ENCODE peak calls at places on chromosomes 16 and 17, in four cellular contexts. E is breast epithelium, W is uterus, Z is ovary. M is an unnamed sample.
A peak's percentile ranks its signal among the peaks of the same experiment; 100 is the strongest.

GRCh38 chr16:27543801-27544200 is 5.9 kb downstream of the GTF3C1 start:
- DNase-seq in E (no peak), Z (no peak), W (no peak), M (no peak)

GRCh38 chr16:88836791-88837190 is 20.0 kb downstream of the GALNS start:
- DNase-seq in Z (no peak), W (no peak), E (no peak), M (no peak)

GRCh38 chr16:85853641-85854545 is 45.1 kb upstream of the IRF8 start:
- DNase-seq in Z (no peak), W (no peak), E (no peak), M (no peak)

GRCh38 chr17:66115246-66115645 is 76.7 kb downstream of the CEP112 start:
- DNase-seq in E (no peak), Z (no peak), W (no peak), M (no peak)

GRCh38 chr17:12342609-12343248 is 322.1 kb downstream of the MAP2K4 start:
- DNase-seq in Z (no peak), W (peak; percentile 46), E (no peak), M (no peak)

GRCh38 chr17:76585649-76586593 is at the start of gene ST6GALNAC2:
- DNase-seq in W (peak; percentile 36), E (peak; percentile 70), Z (peak; percentile 42), M (peak; percentile 73)

GRCh38 chr17:76793775-76794174 is 55.9 kb downstream of the MFSD11 start:
- DNase-seq in W (no peak), Z (no peak), E (no peak), M (no peak)

GRCh38 chr17:4880850-4881249 is 18.5 kb upstream of the C17orf107 start:
- DNase-seq in Z (no peak), E (no peak), W (no peak), M (no peak)

GRCh38 chr17:146546-146945 is 9.2 kb downstream of the SCGB1C2 start:
- DNase-seq in W (peak; percentile 8), E (no peak), Z (peak; percentile 6), M (no peak)

GRCh38 chr17:78329263-78330059 is 30.4 kb downstream of the SOCS3 start:
- DNase-seq in E (no peak), Z (peak; percentile 40), W (no peak), M (no peak)

GRCh38 chr17:65254166-65254565 is 117.0 kb downstream of the RGS9 start:
- DNase-seq in Z (no peak), W (no peak), E (no peak), M (no peak)

GRCh38 chr16:87657621-87658192 is 55.4 kb downstream of the JPH3 start:
- DNase-seq in E (no peak), W (no peak), Z (no peak), M (no peak)

GRCh38 chr17:70655179-70655578 is 485.8 kb downstream of the KCNJ2 start:
- DNase-seq in E (no peak), Z (no peak), W (no peak), M (no peak)

GRCh38 chr17:72069744-72070143 is 51.1 kb upstream of the SOX9 start:
- DNase-seq in E (no peak), W (no peak), Z (no peak), M (no peak)

GRCh38 chr16:53922067-53922804 is 218.3 kb downstream of the FTO start:
- DNase-seq in W (no peak), E (no peak), Z (no peak), M (no peak)

GRCh38 chr17:1626333-1626732 is 2.3 kb downstream of the SLC43A2 start:
- DNase-seq in W (no peak), E (no peak), Z (no peak), M (no peak)

GRCh38 chr16:8905168-8905762 is 23.1 kb downstream of the LITAFD start:
- DNase-seq in W (no peak), Z (no peak), E (no peak), M (no peak)

GRCh38 chr16:89303604-89304003 is 86.1 kb downstream of the ZNF778 start:
- DNase-seq in W (no peak), Z (no peak), E (no peak), M (no peak)

GRCh38 chr16:49330562-49331201 is 42.9 kb upstream of the C16orf78 start:
- DNase-seq in E (no peak), W (no peak), Z (no peak), M (no peak)

GRCh38 chr17:72099919-72100318 is 20.9 kb upstream of the SOX9 start:
- DNase-seq in Z (no peak), E (no peak), W (no peak), M (no peak)

GRCh38 chr16:87318158-87318644 is 1.0 kb upstream of the C16orf95 start:
- DNase-seq in W (no peak), E (no peak), Z (no peak), M (no peak)

GRCh38 chr17:51275381-51275780 is 15.0 kb downstream of the UTP18 start:
- DNase-seq in Z (no peak), E (no peak), W (no peak), M (no peak)

GRCh38 chr16:50505714-50506542 is 42.3 kb upstream of the NKD1 start:
- DNase-seq in Z (no peak), E (no peak), W (no peak), M (peak; percentile 30)

GRCh38 chr17:80034977-80035686 is 540 bp downstream of the TBC1D16 start:
- DNase-seq in W (no peak), Z (peak; percentile 29), E (no peak), M (peak; percentile 47)

GRCh38 chr17:73066148-73066884 is 26.2 kb downstream of the SLC39A11 start:
- DNase-seq in W (no peak), Z (no peak), E (no peak), M (no peak)

GRCh38 chr16:30524575-30525571 is 1.5 kb downstream of the ZNF768 start:
- DNase-seq in Z (no peak), E (no peak), W (no peak), M (no peak)

GRCh38 chr17:47950448-47950847 is 7.2 kb downstream of the PRR15L start:
- DNase-seq in Z (no peak), W (no peak), E (peak; percentile 90), M (no peak)

GRCh38 chr17:978110-979093 is 1.2 kb downstream of the NXN start:
- DNase-seq in W (no peak), Z (no peak), E (no peak), M (no peak)

DNA sequence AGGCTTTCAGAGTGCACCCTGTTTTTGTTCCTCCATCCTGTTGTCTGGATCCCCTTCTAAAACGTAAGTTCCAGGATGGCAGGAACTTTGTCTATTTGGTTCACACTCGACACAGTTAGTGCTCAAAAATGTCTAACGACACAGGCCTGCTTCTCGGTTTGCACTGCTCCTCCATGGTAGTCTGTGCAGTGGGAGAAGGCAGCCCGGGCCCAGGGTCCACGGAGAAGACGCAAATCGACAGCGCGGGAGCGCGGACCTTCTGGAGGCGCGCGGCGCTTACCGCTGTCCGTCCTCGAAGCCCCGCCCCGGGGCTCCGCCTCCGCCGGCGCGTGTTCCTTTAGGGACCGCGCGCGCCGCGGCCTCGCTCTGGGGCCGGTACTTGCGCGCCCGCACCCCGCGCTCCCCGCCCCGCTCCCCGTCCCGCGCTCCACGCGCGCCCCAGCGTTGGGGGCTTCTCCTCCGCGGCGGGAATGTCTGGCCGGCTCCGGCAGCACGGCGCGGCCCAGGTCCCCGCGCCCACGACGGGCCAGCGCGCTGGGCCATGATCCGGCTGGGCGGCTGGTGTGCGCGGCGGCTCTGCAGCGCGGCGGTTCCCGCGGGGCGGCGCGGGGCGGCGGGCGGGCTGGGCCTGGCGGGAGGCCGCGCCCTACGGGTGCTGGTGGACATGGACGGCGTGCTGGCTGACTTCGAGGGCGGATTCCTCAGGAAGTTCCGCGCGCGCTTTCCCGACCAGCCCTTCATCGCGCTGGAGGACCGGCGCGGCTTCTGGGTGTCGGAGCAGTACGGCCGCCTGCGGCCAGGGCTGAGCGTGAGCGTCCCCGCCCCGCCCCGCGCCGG is at the start of gene NT5M:
- DNase-seq in W (peak; percentile 59), Z (peak; percentile 70), E (peak; percentile 32), M (peak; percentile 51)
- TF ChIP-seq POLR2A in W (peak; percentile 60), Z (no peak), E (no peak), M (peak; percentile 19)

GRCh38 chr16:12758031-12758669 is 45.5 kb downstream of the CPPED1 start:
- DNase-seq in E (no peak), Z (no peak), W (no peak), M (peak; percentile 68)
- TF ChIP-seq POLR2A in E (no peak), Z (no peak), W (no peak), M (no peak)

GRCh38 chr16:57627184-57627871 is 1.1 kb upstream of the ADGRG1 start:
- DNase-seq in W (no peak), E (peak; percentile 78), Z (no peak), M (no peak)

GRCh38 chr16:57626420-57627170 is 1.8 kb upstream of the ADGRG1 start:
- DNase-seq in E (no peak), W (no peak), Z (no peak), M (no peak)

GRCh38 chr16:57628782-57629181 is 352 bp downstream of the ADGRG1 start:
- DNase-seq in E (no peak), Z (no peak), W (no peak), M (no peak)

GRCh38 chr16:57629516-57630401 is 1.3 kb downstream of the ADGRG1 start:
- DNase-seq in Z (no peak), W (no peak), E (no peak), M (no peak)

GRCh38 chr16:57628008-57628781 is at the start of gene ADGRG1:
- DNase-seq in W (peak; percentile 92), Z (no peak), E (peak; percentile 81), M (peak; percentile 95)
- TF ChIP-seq POLR2A in W (peak; percentile 70), Z (no peak), E (no peak), M (peak; percentile 61)

GRCh38 chr17:29178750-29179231 is 1.4 kb downstream of the MYO18A start:
- DNase-seq in E (no peak), W (no peak), Z (no peak), M (no peak)

GRCh38 chr17:29179232-29180036 is 764 bp downstream of the MYO18A start:
- DNase-seq in W (peak; percentile 43), E (peak; percentile 45), Z (peak; percentile 35), M (no peak)

GRCh38 chr17:29181226-29181625 is 1.0 kb upstream of the MYO18A start:
- DNase-seq in Z (no peak), E (no peak), W (no peak), M (peak; percentile 13)

GRCh38 chr17:29180788-29181160 is 576 bp upstream of the MYO18A start:
- DNase-seq in Z (no peak), E (no peak), W (no peak), M (no peak)

GRCh38 chr17:29180051-29180787 is at the start of gene MYO18A:
- DNase-seq in Z (peak; percentile 74), E (peak; percentile 56), W (peak; percentile 63), M (peak; percentile 76)
- TF ChIP-seq POLR2A in Z (peak; percentile 39), E (no peak), W (peak; percentile 55), M (peak; percentile 43)

DNA sequence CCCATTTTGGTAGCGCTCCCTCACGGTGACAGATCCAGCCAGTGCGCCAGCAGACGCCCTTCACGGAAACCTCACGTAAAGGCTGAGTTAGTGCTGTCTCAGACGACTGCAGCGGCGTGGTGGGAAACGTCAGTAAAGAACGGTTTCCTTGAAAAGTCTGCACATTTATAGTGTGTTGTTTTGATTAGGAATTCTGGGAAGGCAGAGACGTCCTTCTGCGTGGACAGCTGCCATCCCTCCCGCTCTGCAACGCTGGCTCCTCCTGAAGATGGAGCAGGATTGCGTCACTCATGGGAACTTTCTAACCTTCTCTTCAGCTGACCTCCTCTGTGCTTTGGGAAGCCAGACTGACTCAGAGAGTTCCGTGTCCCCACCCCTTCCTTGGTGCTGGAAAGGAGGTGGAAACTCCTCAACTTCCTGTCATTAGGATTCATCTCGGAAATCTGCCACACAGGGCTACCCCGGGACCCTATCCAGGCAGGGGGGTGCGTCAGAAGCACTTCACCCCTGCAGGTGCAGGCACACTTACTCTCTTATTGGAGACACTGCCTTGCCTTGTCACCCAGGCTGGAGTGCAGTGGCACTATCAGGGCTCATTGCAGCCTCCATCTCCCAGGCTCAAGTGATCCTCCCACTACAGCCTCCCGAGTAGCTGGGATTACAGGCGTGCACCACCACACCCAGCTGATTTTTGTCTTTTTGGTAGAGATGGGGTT is 24.3 kb upstream of the CRISPLD2 start:
- DNase-seq in E (peak; percentile 28), W (peak; percentile 94), Z (peak; percentile 90), M (peak; percentile 62)
- TF ChIP-seq POLR2A in E (no peak), W (peak; percentile 45), Z (peak; percentile 60), M (no peak)

M was measured in adrenal gland.